ENCODE peak calls at places on chromosome 19, in ten cellular contexts. One of them, this sample, is unnamed.

GRCh38 chr19:37519890-37520289 is 13.2 kb downstream of the ZNF793 start:
- DNase-seq in activated CD4-positive, alpha-beta T cell treated with anti-CD3 and anti-CD28 coated beads, Interleukin-2, amount 50 U/mL, for 24 hours: no peak
- DNase-seq in aorta: no peak
- DNase-seq in stimulated activated CD8-positive, alpha-beta memory T cell treated with anti-CD3 and anti-CD28 coated beads, Interleukin-2, amount 100 ng/mL, for 1 hour: no peak
- DNase-seq in pons: no peak
- DNase-seq in heart left ventricle: no peak
- DNase-seq in cerebellum: no peak
- DNase-seq in fibroblast of lung: peak
- DNase-seq in naive thymus-derived CD4-positive, alpha-beta T cell: no peak
- DNase-seq in tibial artery: no peak
- DNase-seq in this sample: no peak

GRCh38 chr19:44303976-44304568 is 753 bp downstream of the ZNF235 start:
- DNase-seq in stimulated activated CD8-positive, alpha-beta memory T cell treated with anti-CD3 and anti-CD28 coated beads, Interleukin-2, amount 100 ng/mL, for 1 hour: no peak
- DNase-seq in cerebellum: peak
- DNase-seq in pons: peak
- DNase-seq in heart left ventricle: no peak
- DNase-seq in aorta: no peak
- DNase-seq in fibroblast of lung: peak
- DNase-seq in activated CD4-positive, alpha-beta T cell treated with anti-CD3 and anti-CD28 coated beads, Interleukin-2, amount 50 U/mL, for 24 hours: no peak
- DNase-seq in naive thymus-derived CD4-positive, alpha-beta T cell: no peak
- DNase-seq in tibial artery: no peak
- DNase-seq in this sample: peak

GRCh38 chr19:55080121-55080914 is 4.6 kb downstream of the EPS8L1 start:
- DNase-seq in tibial artery: no peak
- DNase-seq in naive thymus-derived CD4-positive, alpha-beta T cell: peak
- DNase-seq in cerebellum: no peak
- DNase-seq in heart left ventricle: peak
- DNase-seq in stimulated activated CD8-positive, alpha-beta memory T cell treated with anti-CD3 and anti-CD28 coated beads, Interleukin-2, amount 100 ng/mL, for 1 hour: peak
- DNase-seq in fibroblast of lung: peak
- DNase-seq in pons: no peak
- DNase-seq in activated CD4-positive, alpha-beta T cell treated with anti-CD3 and anti-CD28 coated beads, Interleukin-2, amount 50 U/mL, for 24 hours: peak
- DNase-seq in aorta: peak
- DNase-seq in this sample: no peak

GRCh38 chr19:37468961-37469777 is at the start of gene ZNF570:
- DNase-seq in cerebellum: peak
- DNase-seq in pons: peak
- DNase-seq in heart left ventricle: peak
- DNase-seq in fibroblast of lung: peak
- DNase-seq in stimulated activated CD8-positive, alpha-beta memory T cell treated with anti-CD3 and anti-CD28 coated beads, Interleukin-2, amount 100 ng/mL, for 1 hour: peak
- DNase-seq in aorta: peak
- DNase-seq in tibial artery: peak
- DNase-seq in activated CD4-positive, alpha-beta T cell treated with anti-CD3 and anti-CD28 coated beads, Interleukin-2, amount 50 U/mL, for 24 hours: peak
- DNase-seq in naive thymus-derived CD4-positive, alpha-beta T cell: peak
- DNase-seq in this sample: peak

GRCh38 chr19:1213391-1214286 is 8.1 kb downstream of the STK11 start:
- DNase-seq in cerebellum: peak
- DNase-seq in heart left ventricle: peak
- DNase-seq in aorta: peak
- DNase-seq in tibial artery: peak
- DNase-seq in activated CD4-positive, alpha-beta T cell treated with anti-CD3 and anti-CD28 coated beads, Interleukin-2, amount 50 U/mL, for 24 hours: no peak
- DNase-seq in pons: peak
- DNase-seq in naive thymus-derived CD4-positive, alpha-beta T cell: peak
- DNase-seq in stimulated activated CD8-positive, alpha-beta memory T cell treated with anti-CD3 and anti-CD28 coated beads, Interleukin-2, amount 100 ng/mL, for 1 hour: no peak
- DNase-seq in fibroblast of lung: peak
- DNase-seq in this sample: peak

GRCh38 chr19:57633832-57634131 is 814 bp downstream of the ZNF211 start:
- DNase-seq in heart left ventricle: no peak
- DNase-seq in activated CD4-positive, alpha-beta T cell treated with anti-CD3 and anti-CD28 coated beads, Interleukin-2, amount 50 U/mL, for 24 hours: no peak
- DNase-seq in tibial artery: no peak
- DNase-seq in cerebellum: no peak
- DNase-seq in fibroblast of lung: no peak
- DNase-seq in stimulated activated CD8-positive, alpha-beta memory T cell treated with anti-CD3 and anti-CD28 coated beads, Interleukin-2, amount 100 ng/mL, for 1 hour: no peak
- DNase-seq in naive thymus-derived CD4-positive, alpha-beta T cell: no peak
- DNase-seq in pons: no peak
- DNase-seq in aorta: no peak
- DNase-seq in this sample: peak

GRCh38 chr19:6069268-6069771 is 41.0 kb downstream of the RFX2 start:
- DNase-seq in tibial artery: peak
- DNase-seq in stimulated activated CD8-positive, alpha-beta memory T cell treated with anti-CD3 and anti-CD28 coated beads, Interleukin-2, amount 100 ng/mL, for 1 hour: no peak
- DNase-seq in cerebellum: no peak
- DNase-seq in pons: no peak
- DNase-seq in heart left ventricle: no peak
- DNase-seq in fibroblast of lung: no peak
- DNase-seq in aorta: no peak
- DNase-seq in naive thymus-derived CD4-positive, alpha-beta T cell: peak
- DNase-seq in activated CD4-positive, alpha-beta T cell treated with anti-CD3 and anti-CD28 coated beads, Interleukin-2, amount 50 U/mL, for 24 hours: no peak
- DNase-seq in this sample: no peak

GRCh38 chr19:40335855-40336700 is 12.1 kb downstream of the C19orf47 start:
- DNase-seq in heart left ventricle: no peak
- DNase-seq in stimulated activated CD8-positive, alpha-beta memory T cell treated with anti-CD3 and anti-CD28 coated beads, Interleukin-2, amount 100 ng/mL, for 1 hour: no peak
- DNase-seq in fibroblast of lung: peak
- DNase-seq in activated CD4-positive, alpha-beta T cell treated with anti-CD3 and anti-CD28 coated beads, Interleukin-2, amount 50 U/mL, for 24 hours: no peak
- DNase-seq in pons: no peak
- DNase-seq in cerebellum: no peak
- DNase-seq in naive thymus-derived CD4-positive, alpha-beta T cell: no peak
- DNase-seq in tibial artery: no peak
- DNase-seq in aorta: no peak
- DNase-seq in this sample: no peak

GRCh38 chr19:33905473-33905936 is 108.8 kb downstream of the KCTD15 start:
- DNase-seq in tibial artery: no peak
- DNase-seq in activated CD4-positive, alpha-beta T cell treated with anti-CD3 and anti-CD28 coated beads, Interleukin-2, amount 50 U/mL, for 24 hours: no peak
- DNase-seq in naive thymus-derived CD4-positive, alpha-beta T cell: no peak
- DNase-seq in stimulated activated CD8-positive, alpha-beta memory T cell treated with anti-CD3 and anti-CD28 coated beads, Interleukin-2, amount 100 ng/mL, for 1 hour: no peak
- DNase-seq in heart left ventricle: peak
- DNase-seq in aorta: no peak
- DNase-seq in cerebellum: no peak
- DNase-seq in pons: no peak
- DNase-seq in fibroblast of lung: peak
- DNase-seq in this sample: no peak

GRCh38 chr19:47247308-47247990 is 8.9 kb upstream of the CCDC9 start:
- DNase-seq in heart left ventricle: peak
- DNase-seq in aorta: peak
- DNase-seq in fibroblast of lung: peak
- DNase-seq in activated CD4-positive, alpha-beta T cell treated with anti-CD3 and anti-CD28 coated beads, Interleukin-2, amount 50 U/mL, for 24 hours: peak
- DNase-seq in stimulated activated CD8-positive, alpha-beta memory T cell treated with anti-CD3 and anti-CD28 coated beads, Interleukin-2, amount 100 ng/mL, for 1 hour: peak
- DNase-seq in cerebellum: peak
- DNase-seq in naive thymus-derived CD4-positive, alpha-beta T cell: peak
- DNase-seq in pons: peak
- DNase-seq in tibial artery: peak
- DNase-seq in this sample: peak

GRCh38 chr19:41792513-41793413 is 3.6 kb upstream of the CEACAM3 start:
- DNase-seq in fibroblast of lung: peak
- DNase-seq in pons: no peak
- DNase-seq in stimulated activated CD8-positive, alpha-beta memory T cell treated with anti-CD3 and anti-CD28 coated beads, Interleukin-2, amount 100 ng/mL, for 1 hour: peak
- DNase-seq in naive thymus-derived CD4-positive, alpha-beta T cell: peak
- DNase-seq in tibial artery: no peak
- DNase-seq in cerebellum: no peak
- DNase-seq in aorta: peak
- DNase-seq in heart left ventricle: peak
- DNase-seq in activated CD4-positive, alpha-beta T cell treated with anti-CD3 and anti-CD28 coated beads, Interleukin-2, amount 50 U/mL, for 24 hours: peak
- DNase-seq in this sample: peak

GRCh38 chr19:7831452-7831851 is 1.4 kb downstream of the EVI5L start:
- DNase-seq in tibial artery: no peak
- DNase-seq in naive thymus-derived CD4-positive, alpha-beta T cell: no peak
- DNase-seq in heart left ventricle: no peak
- DNase-seq in fibroblast of lung: peak
- DNase-seq in cerebellum: no peak
- DNase-seq in aorta: no peak
- DNase-seq in pons: peak
- DNase-seq in stimulated activated CD8-positive, alpha-beta memory T cell treated with anti-CD3 and anti-CD28 coated beads, Interleukin-2, amount 100 ng/mL, for 1 hour: no peak
- DNase-seq in activated CD4-positive, alpha-beta T cell treated with anti-CD3 and anti-CD28 coated beads, Interleukin-2, amount 50 U/mL, for 24 hours: no peak
- DNase-seq in this sample: peak

GRCh38 chr19:43489310-43489709 is 15.2 kb downstream of the PHLDB3 start:
- DNase-seq in heart left ventricle: no peak
- DNase-seq in pons: no peak
- DNase-seq in cerebellum: no peak
- DNase-seq in stimulated activated CD8-positive, alpha-beta memory T cell treated with anti-CD3 and anti-CD28 coated beads, Interleukin-2, amount 100 ng/mL, for 1 hour: no peak
- DNase-seq in naive thymus-derived CD4-positive, alpha-beta T cell: no peak
- DNase-seq in tibial artery: no peak
- DNase-seq in aorta: no peak
- DNase-seq in activated CD4-positive, alpha-beta T cell treated with anti-CD3 and anti-CD28 coated beads, Interleukin-2, amount 50 U/mL, for 24 hours: no peak
- DNase-seq in fibroblast of lung: no peak
- DNase-seq in this sample: no peak

GRCh38 chr19:49567722-49568454 is 12.5 kb downstream of the NOSIP start:
- DNase-seq in tibial artery: no peak
- DNase-seq in cerebellum: no peak
- DNase-seq in aorta: no peak
- DNase-seq in heart left ventricle: no peak
- DNase-seq in naive thymus-derived CD4-positive, alpha-beta T cell: peak
- DNase-seq in activated CD4-positive, alpha-beta T cell treated with anti-CD3 and anti-CD28 coated beads, Interleukin-2, amount 50 U/mL, for 24 hours: no peak
- DNase-seq in pons: no peak
- DNase-seq in stimulated activated CD8-positive, alpha-beta memory T cell treated with anti-CD3 and anti-CD28 coated beads, Interleukin-2, amount 100 ng/mL, for 1 hour: no peak
- DNase-seq in fibroblast of lung: no peak
- DNase-seq in this sample: no peak

GRCh38 chr19:34998777-34999497 is 1.2 kb upstream of the GRAMD1A start:
- DNase-seq in heart left ventricle: no peak
- DNase-seq in naive thymus-derived CD4-positive, alpha-beta T cell: no peak
- DNase-seq in fibroblast of lung: no peak
- DNase-seq in aorta: no peak
- DNase-seq in tibial artery: peak
- DNase-seq in pons: no peak
- DNase-seq in activated CD4-positive, alpha-beta T cell treated with anti-CD3 and anti-CD28 coated beads, Interleukin-2, amount 50 U/mL, for 24 hours: no peak
- DNase-seq in cerebellum: no peak
- DNase-seq in stimulated activated CD8-positive, alpha-beta memory T cell treated with anti-CD3 and anti-CD28 coated beads, Interleukin-2, amount 100 ng/mL, for 1 hour: no peak
- DNase-seq in this sample: no peak

GRCh38 chr19:44905437-44906160 is at the start of gene APOE:
- DNase-seq in heart left ventricle: no peak
- DNase-seq in naive thymus-derived CD4-positive, alpha-beta T cell: no peak
- DNase-seq in aorta: no peak
- DNase-seq in activated CD4-positive, alpha-beta T cell treated with anti-CD3 and anti-CD28 coated beads, Interleukin-2, amount 50 U/mL, for 24 hours: no peak
- DNase-seq in tibial artery: no peak
- DNase-seq in fibroblast of lung: no peak
- DNase-seq in cerebellum: peak
- DNase-seq in pons: peak
- DNase-seq in stimulated activated CD8-positive, alpha-beta memory T cell treated with anti-CD3 and anti-CD28 coated beads, Interleukin-2, amount 100 ng/mL, for 1 hour: no peak
- DNase-seq in this sample: peak

GRCh38 chr19:17727843-17728242 is 8.6 kb downstream of the MAP1S start:
- DNase-seq in heart left ventricle: no peak
- DNase-seq in activated CD4-positive, alpha-beta T cell treated with anti-CD3 and anti-CD28 coated beads, Interleukin-2, amount 50 U/mL, for 24 hours: no peak
- DNase-seq in cerebellum: no peak
- DNase-seq in aorta: no peak
- DNase-seq in tibial artery: no peak
- DNase-seq in stimulated activated CD8-positive, alpha-beta memory T cell treated with anti-CD3 and anti-CD28 coated beads, Interleukin-2, amount 100 ng/mL, for 1 hour: no peak
- DNase-seq in naive thymus-derived CD4-positive, alpha-beta T cell: no peak
- DNase-seq in pons: no peak
- DNase-seq in fibroblast of lung: no peak
- DNase-seq in this sample: no peak

GRCh38 chr19:6744381-6745288 is 5.2 kb downstream of the TRIP10 start:
- DNase-seq in cerebellum: no peak
- DNase-seq in pons: no peak
- DNase-seq in fibroblast of lung: peak
- DNase-seq in stimulated activated CD8-positive, alpha-beta memory T cell treated with anti-CD3 and anti-CD28 coated beads, Interleukin-2, amount 100 ng/mL, for 1 hour: no peak
- DNase-seq in aorta: peak
- DNase-seq in activated CD4-positive, alpha-beta T cell treated with anti-CD3 and anti-CD28 coated beads, Interleukin-2, amount 50 U/mL, for 24 hours: no peak
- DNase-seq in naive thymus-derived CD4-positive, alpha-beta T cell: no peak
- DNase-seq in heart left ventricle: peak
- DNase-seq in tibial artery: peak
- DNase-seq in this sample: no peak

GRCh38 chr19:28949027-28949426 is 263.9 kb downstream of the UQCRFS1 start:
- DNase-seq in pons: no peak
- DNase-seq in aorta: no peak
- DNase-seq in heart left ventricle: no peak
- DNase-seq in fibroblast of lung: no peak
- DNase-seq in naive thymus-derived CD4-positive, alpha-beta T cell: no peak
- DNase-seq in tibial artery: no peak
- DNase-seq in stimulated activated CD8-positive, alpha-beta memory T cell treated with anti-CD3 and anti-CD28 coated beads, Interleukin-2, amount 100 ng/mL, for 1 hour: no peak
- DNase-seq in cerebellum: no peak
- DNase-seq in activated CD4-positive, alpha-beta T cell treated with anti-CD3 and anti-CD28 coated beads, Interleukin-2, amount 50 U/mL, for 24 hours: no peak
- DNase-seq in this sample: no peak

GRCh38 chr19:10820173-10820572 is 15.8 kb downstream of the TMED1 start:
- DNase-seq in cerebellum: no peak
- DNase-seq in pons: no peak
- DNase-seq in activated CD4-positive, alpha-beta T cell treated with anti-CD3 and anti-CD28 coated beads, Interleukin-2, amount 50 U/mL, for 24 hours: no peak
- DNase-seq in tibial artery: no peak
- DNase-seq in aorta: no peak
- DNase-seq in stimulated activated CD8-positive, alpha-beta memory T cell treated with anti-CD3 and anti-CD28 coated beads, Interleukin-2, amount 100 ng/mL, for 1 hour: no peak
- DNase-seq in fibroblast of lung: no peak
- DNase-seq in heart left ventricle: no peak
- DNase-seq in naive thymus-derived CD4-positive, alpha-beta T cell: no peak
- DNase-seq in this sample: no peak

GRCh38 chr19:21705393-21705792 is 62.0 kb downstream of the ZNF100 start:
- DNase-seq in cerebellum: no peak
- DNase-seq in stimulated activated CD8-positive, alpha-beta memory T cell treated with anti-CD3 and anti-CD28 coated beads, Interleukin-2, amount 100 ng/mL, for 1 hour: no peak
- DNase-seq in heart left ventricle: no peak
- DNase-seq in fibroblast of lung: no peak
- DNase-seq in naive thymus-derived CD4-positive, alpha-beta T cell: no peak
- DNase-seq in aorta: no peak
- DNase-seq in pons: no peak
- DNase-seq in tibial artery: no peak
- DNase-seq in activated CD4-positive, alpha-beta T cell treated with anti-CD3 and anti-CD28 coated beads, Interleukin-2, amount 50 U/mL, for 24 hours: no peak
- DNase-seq in this sample: no peak

GRCh38 chr19:15479391-15480345 is at the start of gene PGLYRP2:
- DNase-seq in stimulated activated CD8-positive, alpha-beta memory T cell treated with anti-CD3 and anti-CD28 coated beads, Interleukin-2, amount 100 ng/mL, for 1 hour: no peak
- DNase-seq in naive thymus-derived CD4-positive, alpha-beta T cell: no peak
- DNase-seq in tibial artery: no peak
- DNase-seq in fibroblast of lung: no peak
- DNase-seq in pons: no peak
- DNase-seq in aorta: no peak
- DNase-seq in activated CD4-positive, alpha-beta T cell treated with anti-CD3 and anti-CD28 coated beads, Interleukin-2, amount 50 U/mL, for 24 hours: no peak
- DNase-seq in heart left ventricle: no peak
- DNase-seq in cerebellum: no peak
- DNase-seq in this sample: peak

GRCh38 chr19:42538841-42539709 is 10.8 kb upstream of the CEACAM1 start:
- DNase-seq in stimulated activated CD8-positive, alpha-beta memory T cell treated with anti-CD3 and anti-CD28 coated beads, Interleukin-2, amount 100 ng/mL, for 1 hour: no peak
- DNase-seq in pons: no peak
- DNase-seq in tibial artery: no peak
- DNase-seq in aorta: peak
- DNase-seq in naive thymus-derived CD4-positive, alpha-beta T cell: no peak
- DNase-seq in fibroblast of lung: no peak
- DNase-seq in activated CD4-positive, alpha-beta T cell treated with anti-CD3 and anti-CD28 coated beads, Interleukin-2, amount 50 U/mL, for 24 hours: no peak
- DNase-seq in heart left ventricle: no peak
- DNase-seq in cerebellum: no peak
- DNase-seq in this sample: no peak

GRCh38 chr19:18833849-18834643 is 2.3 kb downstream of the UPF1 start:
- DNase-seq in cerebellum: no peak
- DNase-seq in fibroblast of lung: no peak
- DNase-seq in aorta: no peak
- DNase-seq in stimulated activated CD8-positive, alpha-beta memory T cell treated with anti-CD3 and anti-CD28 coated beads, Interleukin-2, amount 100 ng/mL, for 1 hour: no peak
- DNase-seq in tibial artery: no peak
- DNase-seq in activated CD4-positive, alpha-beta T cell treated with anti-CD3 and anti-CD28 coated beads, Interleukin-2, amount 50 U/mL, for 24 hours: no peak
- DNase-seq in heart left ventricle: no peak
- DNase-seq in naive thymus-derived CD4-positive, alpha-beta T cell: no peak
- DNase-seq in pons: no peak
- DNase-seq in this sample: no peak

GRCh38 chr19:56866563-56866962 is 26.0 kb upstream of the PEG3 start:
- DNase-seq in tibial artery: no peak
- DNase-seq in fibroblast of lung: no peak
- DNase-seq in cerebellum: no peak
- DNase-seq in pons: no peak
- DNase-seq in activated CD4-positive, alpha-beta T cell treated with anti-CD3 and anti-CD28 coated beads, Interleukin-2, amount 50 U/mL, for 24 hours: no peak
- DNase-seq in stimulated activated CD8-positive, alpha-beta memory T cell treated with anti-CD3 and anti-CD28 coated beads, Interleukin-2, amount 100 ng/mL, for 1 hour: no peak
- DNase-seq in heart left ventricle: no peak
- DNase-seq in aorta: no peak
- DNase-seq in naive thymus-derived CD4-positive, alpha-beta T cell: no peak
- DNase-seq in this sample: no peak

GRCh38 chr19:57269515-57270250 is 10.6 kb upstream of the ZNF460 start:
- DNase-seq in aorta: no peak
- DNase-seq in pons: no peak
- DNase-seq in stimulated activated CD8-positive, alpha-beta memory T cell treated with anti-CD3 and anti-CD28 coated beads, Interleukin-2, amount 100 ng/mL, for 1 hour: no peak
- DNase-seq in fibroblast of lung: peak
- DNase-seq in cerebellum: no peak
- DNase-seq in tibial artery: no peak
- DNase-seq in activated CD4-positive, alpha-beta T cell treated with anti-CD3 and anti-CD28 coated beads, Interleukin-2, amount 50 U/mL, for 24 hours: no peak
- DNase-seq in naive thymus-derived CD4-positive, alpha-beta T cell: no peak
- DNase-seq in heart left ventricle: no peak
- DNase-seq in this sample: no peak

GRCh38 chr19:18362934-18363542 is 22.6 kb downstream of the PGPEP1 start:
- DNase-seq in activated CD4-positive, alpha-beta T cell treated with anti-CD3 and anti-CD28 coated beads, Interleukin-2, amount 50 U/mL, for 24 hours: no peak
- DNase-seq in naive thymus-derived CD4-positive, alpha-beta T cell: no peak
- DNase-seq in heart left ventricle: no peak
- DNase-seq in pons: no peak
- DNase-seq in fibroblast of lung: no peak
- DNase-seq in stimulated activated CD8-positive, alpha-beta memory T cell treated with anti-CD3 and anti-CD28 coated beads, Interleukin-2, amount 100 ng/mL, for 1 hour: no peak
- DNase-seq in tibial artery: no peak
- DNase-seq in aorta: no peak
- DNase-seq in cerebellum: no peak
- DNase-seq in this sample: no peak

GRCh38 chr19:13823901-13824300 is 28.7 kb downstream of the ZSWIM4 start:
- DNase-seq in fibroblast of lung: no peak
- DNase-seq in stimulated activated CD8-positive, alpha-beta memory T cell treated with anti-CD3 and anti-CD28 coated beads, Interleukin-2, amount 100 ng/mL, for 1 hour: no peak
- DNase-seq in heart left ventricle: no peak
- DNase-seq in tibial artery: no peak
- DNase-seq in cerebellum: no peak
- DNase-seq in pons: no peak
- DNase-seq in aorta: no peak
- DNase-seq in activated CD4-positive, alpha-beta T cell treated with anti-CD3 and anti-CD28 coated beads, Interleukin-2, amount 50 U/mL, for 24 hours: no peak
- DNase-seq in naive thymus-derived CD4-positive, alpha-beta T cell: no peak
- DNase-seq in this sample: no peak